ENCODE peak calls at places on chromosomes 13 and 19, in seven cellular contexts. R is activated CD4-positive, alpha-beta T cell treated with anti-CD3 and anti-CD28 coated beads, Interleukin-2, amount 10 ng/mL, durations not matched to agents 7 days and 5 days; U is body of pancreas; M is lower leg skin; A is Right ventricle myocardium inferior; B is retina; N is astrocyte of the cerebellum. Q is an unnamed sample.
A peak's percentile ranks its signal among the peaks of the same experiment; 100 is the strongest.

GRCh38 chr13:76991432-76991795 is 467 bp upstream of the CLN5 start:
- DNase-seq in R (peak; percentile 65), B (no peak), A (peak; percentile 68), U (peak; percentile 25), N (no peak), M (peak; percentile 87), Q (no peak)

GRCh38 chr19:33274663-33275558 is 27.4 kb downstream of the CEBPA start:
- DNase-seq in N (no peak), B (no peak), A (peak; percentile 47), U (no peak), R (no peak), M (no peak), Q (no peak)

GRCh38 chr19:50952890-50953289 is at the start of gene KLK5:
- DNase-seq in M (no peak), R (no peak), U (no peak), N (no peak), A (no peak), B (no peak), Q (peak; percentile 45)

GRCh38 chr19:45973564-45974338 is at the start of gene NOVA2:
- DNase-seq in N (peak; percentile 12), U (peak; percentile 45), M (peak; percentile 90), B (peak; percentile 93), A (peak; percentile 75), R (peak; percentile 27), Q (no peak)

GRCh38 chr19:13089139-13089856 is 13.4 kb downstream of the LYL1 start:
- DNase-seq in A (no peak), R (peak; percentile 25), B (no peak), M (no peak), U (no peak), N (no peak), Q (no peak)

GRCh38 chr19:55389386-55390317 is 3.9 kb downstream of the RPL28 start:
- DNase-seq in R (no peak), B (no peak), N (no peak), M (no peak), U (no peak), A (no peak), Q (no peak)

GRCh38 chr19:54266133-54266532 is 9.1 kb upstream of the LILRB5 start:
- DNase-seq in U (peak; percentile 80), R (peak; percentile 78), B (peak; percentile 52), A (peak; percentile 84), M (peak; percentile 89), N (peak; percentile 41), Q (peak; percentile 88)

GRCh38 chr19:3369337-3370213 is 3.2 kb downstream of the NFIC start:
- DNase-seq in U (peak; percentile 82), R (no peak), M (no peak), A (peak; percentile 85), N (no peak), B (peak; percentile 55), Q (no peak)

GRCh38 chr19:15373644-15374043 is 5.9 kb downstream of the AKAP8 start:
- DNase-seq in A (no peak), R (no peak), N (no peak), M (no peak), U (no peak), B (no peak), Q (no peak)

GRCh38 chr13:23956106-23956505 is 58.8 kb upstream of the C1QTNF9B start:
- DNase-seq in R (no peak), A (no peak), N (no peak), B (no peak), U (no peak), M (no peak), Q (no peak)

GRCh38 chr13:41645313-41645712 is 188.0 kb downstream of the RGCC start:
- DNase-seq in A (no peak), B (no peak), N (peak; percentile 79), U (peak; percentile 43), R (no peak), M (no peak), Q (no peak)

GRCh38 chr13:41177616-41178015 is 16.8 kb downstream of the KBTBD7 start:
- DNase-seq in N (no peak), A (no peak), B (no peak), R (no peak), U (no peak), M (no peak), Q (no peak)